ENCODE peak calls at places on chromosomes 16 and 17, in nine cellular contexts. W is HCEC 1CT; T is activated naive CD4-positive, alpha-beta T cell treated with anti-CD3 and anti-CD28 coated beads, Interleukin-2, amount 10 ng/mL, durations not matched to agents 7 days and 5 days; N is mesothelial cell of epicardium; X is NCI-H1105 treated with DMSO at 0.1 percent for 48 hours; U is left lung; Z is NCI-H460; E is NCI-H1048; B is IMR-90. M is an unnamed sample.

GRCh38 chr17:38463451-38463858 is 35.2 kb downstream of the ARHGAP23 start:
- DNase-seq in W (no peak), T (no peak), N (no peak), X (no peak), U (no peak), Z (no peak), E (no peak), B (no peak), M (no peak)

GRCh38 chr16:78407191-78407590 is 307.7 kb downstream of the WWOX start:
- DNase-seq in W (no peak), T (no peak), N (no peak), X (no peak), U (no peak), Z (no peak), E (no peak), B (peak; percentile 21), M (peak; percentile 88)

GRCh38 chr17:8109669-8110455 is 8.5 kb downstream of the ALOXE3 start:
- DNase-seq in W (no peak), T (peak; percentile 86), N (peak; percentile 83), X (peak; percentile 78), U (peak; percentile 65), Z (no peak), E (no peak), B (no peak), M (no peak)

GRCh38 chr17:27367121-27367981 is 73.4 kb downstream of the WSB1 start:
- DNase-seq in W (no peak), T (no peak), N (no peak), X (no peak), U (no peak), Z (no peak), E (no peak), B (no peak), M (no peak)

GRCh38 chr17:32878211-32878610 is 1.3 kb upstream of the MYO1D start:
- DNase-seq in W (peak; percentile 36), T (no peak), N (no peak), X (no peak), U (peak; percentile 69), Z (no peak), E (no peak), B (peak; percentile 32), M (no peak)

GRCh38 chr17:44541884-44542581 is 15.3 kb upstream of the FZD2 start:
- DNase-seq in W (no peak), T (no peak), N (no peak), X (no peak), U (no peak), Z (no peak), E (no peak), B (no peak), M (no peak)

GRCh38 chr16:59088401-59088800 is 354.3 kb upstream of the GOT2 start:
- DNase-seq in W (no peak), T (no peak), N (no peak), X (no peak), U (no peak), Z (no peak), E (no peak), B (no peak), M (no peak)

GRCh38 chr16:68232335-68232734 is 3.6 kb downstream of the ESRP2 start:
- DNase-seq in W (no peak), T (no peak), N (no peak), X (no peak), U (peak; percentile 32), Z (no peak), E (no peak), B (no peak), M (no peak)